ENCODE peak calls at places on chromosomes 13 and 19, in ten cellular contexts. X, W, S, K, E, M, R, A, G and J are unnamed samples.

GRCh38 chr13:95480131-95480545 is 72.4 kb upstream of the CLDN10 start:
- DNase-seq in X (no peak), W (no peak), S (peak), K (no peak), E (peak), M (no peak), R (no peak), A (no peak), G (no peak), J (no peak)

GRCh38 chr13:30030141-30030750 is 179.8 kb upstream of the UBL3 start:
- DNase-seq in X (no peak), W (no peak), S (peak), K (no peak), E (no peak), M (no peak), R (no peak), A (no peak), G (no peak), J (no peak)

GRCh38 chr19:35123573-35123972 is 8.0 kb downstream of the FXYD3 start:
- DNase-seq in X (no peak), W (no peak), S (no peak), K (no peak), E (peak), M (peak), R (no peak), A (peak), G (no peak), J (no peak)

GRCh38 chr13:45751882-45752281 is 49.8 kb downstream of the CBY2 start:
- DNase-seq in X (no peak), W (no peak), S (no peak), K (no peak), E (no peak), M (no peak), R (no peak), A (no peak), G (no peak), J (no peak)

GRCh38 chr19:54432144-54432738 is 16.8 kb upstream of the LENG8 start:
- DNase-seq in X (no peak), W (no peak), S (no peak), K (no peak), E (no peak), M (no peak), R (no peak), A (no peak), G (no peak), J (no peak)

GRCh38 chr13:65914707-65915106 is 1315.4 kb downstream of the PCDH9 start:
- DNase-seq in X (no peak), W (peak), S (peak), K (peak), E (no peak), M (no peak), R (no peak), A (no peak), G (no peak), J (no peak)

GRCh38 chr13:109700176-109700575 is 86.2 kb downstream of the IRS2 start:
- DNase-seq in X (no peak), W (no peak), S (peak), K (peak), E (peak), M (no peak), R (no peak), A (peak), G (peak), J (peak)

GRCh38 chr13:53075356-53076041 is 46.9 kb downstream of the OLFM4 start:
- DNase-seq in X (no peak), W (no peak), S (no peak), K (no peak), E (no peak), M (no peak), R (no peak), A (no peak), G (no peak), J (no peak)

GRCh38 chr13:43546260-43546659 is 240.5 kb downstream of the ENOX1 start:
- DNase-seq in X (no peak), W (no peak), S (peak), K (no peak), E (no peak), M (no peak), R (no peak), A (peak), G (peak), J (no peak)

GRCh38 chr19:28899703-28900102 is 313.2 kb downstream of the UQCRFS1 start:
- DNase-seq in X (no peak), W (no peak), S (no peak), K (no peak), E (no peak), M (no peak), R (no peak), A (no peak), G (no peak), J (no peak)

GRCh38 chr13:74554581-74555290 is 420.5 kb upstream of the KLF12 start:
- DNase-seq in X (no peak), W (no peak), S (no peak), K (no peak), E (no peak), M (no peak), R (no peak), A (no peak), G (no peak), J (no peak)

GRCh38 chr19:21680679-21681078 is 86.7 kb downstream of the ZNF100 start:
- DNase-seq in X (no peak), W (no peak), S (no peak), K (no peak), E (no peak), M (no peak), R (no peak), A (no peak), G (no peak), J (no peak)

DNA sequence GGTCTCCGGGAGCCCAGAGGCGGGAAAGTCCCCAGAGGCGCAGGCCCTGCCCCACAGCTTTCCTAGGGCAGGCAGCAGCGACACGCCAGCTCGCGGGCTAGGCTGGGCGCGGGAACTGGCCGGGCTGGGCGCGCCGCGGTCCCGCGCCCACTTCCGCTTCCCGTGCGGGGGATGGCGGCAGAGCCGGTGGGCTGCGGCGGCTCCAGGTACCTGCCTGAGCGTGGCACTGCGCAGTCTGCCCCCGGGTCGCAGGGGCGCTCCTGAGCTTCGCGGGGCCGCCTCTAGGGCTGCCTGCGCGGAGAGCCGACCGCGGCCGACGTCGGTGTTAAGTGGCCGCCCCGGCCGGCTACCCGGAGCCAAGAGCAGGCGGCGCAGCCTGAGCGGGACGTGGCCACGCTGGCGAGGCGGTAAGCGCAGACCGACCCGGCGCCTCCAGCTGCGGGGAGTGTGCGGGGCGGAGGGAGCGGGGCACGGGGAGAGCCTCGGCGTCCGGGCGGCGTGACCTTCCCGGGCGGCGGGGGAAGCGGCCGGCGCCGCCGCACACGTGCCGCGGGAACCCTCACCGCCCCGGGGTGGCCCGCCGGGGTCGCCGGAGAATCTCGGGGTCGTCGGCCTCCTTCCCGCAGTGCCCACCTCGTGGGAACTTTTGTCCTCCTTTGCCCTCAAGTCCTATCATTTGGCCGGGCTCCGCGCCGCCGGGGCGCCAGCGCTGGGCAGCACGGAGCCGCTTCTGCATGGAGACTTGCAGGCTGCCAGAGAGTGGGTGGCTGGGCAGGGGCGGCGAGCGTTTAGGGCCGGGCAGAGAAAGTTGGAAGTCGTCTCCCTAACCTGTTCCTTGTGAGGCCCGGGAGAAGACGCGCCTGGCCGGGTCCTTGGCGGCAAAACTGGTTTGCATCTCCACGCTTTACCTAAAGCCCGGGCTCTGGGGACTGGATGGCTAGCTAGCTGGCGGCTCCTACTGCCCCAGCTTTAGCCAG is 31.4 kb upstream of the MPHOSPH8 start:
- DNase-seq in X (no peak), W (no peak), S (peak), K (no peak), E (peak), M (no peak), R (no peak), A (no peak), G (peak), J (peak)
- TF ChIP-seq CTCF in X (no peak), W (no peak), S (no peak), K (no peak), E (peak), M (peak), R (peak), A (no peak), G (no peak), J (no peak)

GRCh38 chr19:3478409-3479176 is 1.7 kb downstream of the SMIM24 start:
- DNase-seq in X (no peak), W (no peak), S (no peak), K (no peak), E (no peak), M (no peak), R (no peak), A (no peak), G (no peak), J (no peak)
- H3K4me3 ChIP-seq in X (no peak), W (no peak), S (no peak), K (no peak), E (no peak), M (no peak), R (no peak), A (no peak), G (no peak), J (no peak)

DNA sequence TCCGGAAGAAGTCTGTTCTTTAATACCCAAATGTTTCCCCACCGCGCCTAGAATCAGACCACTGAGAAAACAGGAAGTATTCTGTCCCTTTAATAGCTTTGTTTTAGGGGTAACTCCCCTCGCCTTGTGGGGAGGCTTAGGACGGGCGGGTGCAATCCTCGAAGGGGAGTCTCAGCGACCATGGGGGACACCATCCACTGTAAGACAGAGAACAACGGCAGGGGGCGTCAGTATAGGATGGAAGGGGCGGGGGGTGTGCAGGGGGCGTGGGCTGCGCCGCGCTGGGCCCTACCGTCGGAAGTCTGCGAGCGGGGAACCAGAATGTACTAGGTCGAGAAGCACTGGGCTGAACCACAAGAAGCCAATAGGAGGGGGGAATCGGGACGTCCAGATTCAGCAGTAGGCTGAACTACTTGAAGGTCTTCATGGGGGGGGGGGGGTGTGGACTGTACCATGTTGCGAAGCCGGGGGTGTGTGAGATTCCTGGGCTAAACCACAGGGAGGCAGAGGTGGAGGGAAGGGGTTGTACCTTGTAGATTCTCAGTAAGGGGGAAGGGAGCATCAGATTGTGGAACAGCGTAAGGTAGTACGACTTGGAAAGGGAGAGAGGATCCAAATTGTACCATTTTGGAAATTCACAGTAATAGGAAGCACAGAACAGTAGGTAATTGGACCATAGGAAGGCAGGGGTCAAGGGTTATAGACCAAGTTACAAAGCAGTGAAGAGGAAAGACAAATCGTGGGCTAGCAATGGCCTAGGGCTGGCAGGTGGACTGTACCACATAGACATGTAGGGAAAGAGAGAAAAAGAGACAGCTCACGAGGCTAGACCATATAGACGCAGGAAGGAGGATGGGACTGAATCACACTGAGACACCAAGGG is 1.0 kb upstream of the DBP start:
- DNase-seq in X (peak), W (peak), S (peak), K (peak), E (peak), M (no peak), R (peak), A (peak), G (peak), J (peak)
- TF ChIP-seq CTCF in X (no peak), W (no peak), S (no peak), K (peak), E (peak), M (no peak), R (peak), A (no peak), G (no peak), J (no peak)

GRCh38 chr19:2061936-2062729 is 11.1 kb upstream of the MKNK2 start:
- DNase-seq in X (no peak), W (no peak), S (no peak), K (no peak), E (no peak), M (no peak), R (peak), A (peak), G (no peak), J (no peak)

GRCh38 chr19:2061093-2061935 is 10.3 kb upstream of the MKNK2 start:
- DNase-seq in X (peak), W (peak), S (peak), K (peak), E (peak), M (peak), R (peak), A (peak), G (peak), J (peak)

GRCh38 chr19:2058570-2059421 is 7.8 kb upstream of the MKNK2 start:
- DNase-seq in X (no peak), W (no peak), S (no peak), K (no peak), E (no peak), M (no peak), R (peak), A (no peak), G (no peak), J (no peak)

GRCh38 chr19:2057484-2058469 is 6.7 kb upstream of the MKNK2 start:
- DNase-seq in X (no peak), W (no peak), S (no peak), K (no peak), E (no peak), M (no peak), R (peak), A (peak), G (no peak), J (peak)

DNA sequence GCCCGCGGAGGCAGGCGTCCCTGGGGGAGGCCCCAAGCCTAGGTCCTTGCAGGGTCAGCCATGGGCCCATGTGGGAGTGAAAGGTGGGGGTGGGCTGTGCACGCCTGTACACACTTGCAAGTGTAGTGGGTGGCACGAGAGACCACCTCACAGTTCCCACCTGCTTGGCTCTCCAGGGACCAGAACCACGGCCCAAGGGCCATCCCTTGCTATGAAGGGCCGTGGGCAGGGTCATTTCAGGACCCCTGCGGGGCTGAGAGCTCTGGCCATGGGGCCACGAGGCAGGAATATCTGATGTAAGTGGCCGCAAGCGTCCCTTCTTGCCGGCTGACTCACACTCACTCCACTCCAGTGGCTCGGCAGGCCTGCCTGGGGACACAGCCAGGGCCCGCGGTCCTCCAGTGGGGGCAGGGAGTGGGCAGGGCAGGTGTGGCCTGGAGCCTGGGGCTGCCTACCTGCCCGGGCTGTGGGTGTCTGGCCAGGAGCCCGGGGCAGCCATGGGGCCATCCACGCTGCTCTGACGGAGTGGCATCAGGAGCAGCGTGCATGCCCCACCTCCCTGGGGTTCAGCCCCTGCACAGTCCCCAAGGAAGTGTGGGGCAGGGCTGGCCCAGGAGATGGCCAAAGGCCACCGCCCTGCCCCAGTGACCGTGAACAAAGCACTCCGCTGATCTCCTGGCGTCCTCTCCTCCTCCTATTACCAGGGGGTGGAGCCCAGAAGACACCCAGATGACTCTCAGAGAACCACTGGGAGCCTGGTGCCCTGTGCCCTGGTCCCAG is 8.6 kb upstream of the MKNK2 start:
- DNase-seq in X (no peak), W (peak), S (peak), K (peak), E (peak), M (no peak), R (peak), A (peak), G (no peak), J (peak)
- H3K4me3 ChIP-seq in X (peak), W (no peak), S (no peak), K (no peak), E (no peak), M (peak), R (peak), A (no peak), G (peak), J (no peak)

GRCh38 chr19:17326595-17326966 is 8.1 kb downstream of the ANO8 start:
- DNase-seq in X (no peak), W (no peak), S (no peak), K (no peak), E (no peak), M (no peak), R (no peak), A (no peak), G (no peak), J (no peak)

GRCh38 chr19:17323973-17324327 is 10.7 kb downstream of the ANO8 start:
- DNase-seq in X (no peak), W (no peak), S (no peak), K (no peak), E (no peak), M (no peak), R (peak), A (no peak), G (no peak), J (peak)

GRCh38 chr19:17325881-17326594 is 8.6 kb downstream of the ANO8 start:
- DNase-seq in X (no peak), W (no peak), S (peak), K (no peak), E (no peak), M (peak), R (peak), A (no peak), G (no peak), J (no peak)

GRCh38 chr19:17324357-17325114 is 10.1 kb downstream of the ANO8 start:
- DNase-seq in X (no peak), W (no peak), S (no peak), K (no peak), E (no peak), M (no peak), R (peak), A (no peak), G (no peak), J (no peak)

GRCh38 chr19:17325133-17325532 is 9.5 kb downstream of the ANO8 start:
- DNase-seq in X (no peak), W (no peak), S (no peak), K (no peak), E (no peak), M (no peak), R (peak), A (no peak), G (no peak), J (no peak)
- TF ChIP-seq CTCF in X (no peak), W (no peak), S (no peak), K (no peak), E (no peak), M (no peak), R (no peak), A (no peak), G (no peak), J (no peak)

DNA sequence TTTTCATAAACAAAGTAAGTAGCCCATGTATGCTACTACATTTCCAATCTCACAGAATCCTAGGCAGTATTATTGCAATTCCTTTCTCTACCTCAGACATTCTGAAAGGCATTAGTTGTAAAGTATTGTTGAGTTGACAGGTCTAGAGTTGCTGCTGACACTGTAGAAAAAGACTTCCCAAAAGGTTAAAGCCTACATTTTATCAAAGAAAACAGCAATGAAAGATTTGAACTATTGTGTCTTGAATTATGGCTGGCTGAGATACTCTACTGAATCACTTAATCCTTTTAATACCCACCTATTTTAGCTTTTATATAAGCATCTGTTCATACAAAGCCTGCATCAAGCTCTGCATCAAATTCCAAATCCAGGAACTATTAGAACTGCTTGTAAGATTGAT is 1082.0 kb downstream of the OLFM4 start:
- DNase-seq in X (no peak), W (no peak), S (no peak), K (no peak), E (no peak), M (no peak), R (no peak), A (no peak), G (no peak), J (no peak)
- H3K4me3 ChIP-seq in X (no peak), W (no peak), S (no peak), K (no peak), E (no peak), M (no peak), R (no peak), A (no peak), G (no peak), J (no peak)

DNA sequence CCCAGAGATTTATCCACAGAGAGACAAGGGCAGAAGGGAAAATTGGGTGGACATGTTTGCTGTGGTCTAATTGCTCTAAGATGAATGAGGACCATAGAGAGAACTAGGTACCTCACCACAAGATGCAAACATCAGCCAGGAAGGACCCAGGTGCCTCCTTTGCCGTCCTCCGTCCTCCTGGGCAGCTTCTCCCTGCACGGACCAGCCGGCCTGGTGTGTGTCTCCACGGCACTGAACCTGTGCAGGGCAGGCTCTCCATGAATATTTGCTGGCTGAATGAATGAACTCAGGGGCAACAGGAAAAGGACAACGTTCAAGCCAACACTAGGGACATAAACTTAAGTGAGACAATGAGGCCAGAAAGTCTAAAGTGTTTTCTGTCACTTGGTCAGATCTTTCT is 143.9 kb downstream of the ZNF536 start:
- DNase-seq in X (no peak), W (no peak), S (no peak), K (no peak), E (no peak), M (no peak), R (no peak), A (no peak), G (no peak), J (no peak)
- TF ChIP-seq CTCF in X (no peak), W (no peak), S (no peak), K (no peak), E (no peak), M (no peak), R (no peak), A (no peak), G (no peak), J (no peak)

GRCh38 chr19:44093931-44094765 is at the start of gene ZNF224:
- DNase-seq in X (peak), W (peak), S (peak), K (peak), E (peak), M (peak), R (peak), A (peak), G (peak), J (peak)
- H3K4me3 ChIP-seq in X (peak), W (peak), S (peak), K (peak), E (peak), M (peak), R (peak), A (peak), G (peak), J (peak)